ENCODE peak calls at places on chromosomes 11 and 22, in seven cellular contexts. One of them, this sample, is unnamed.
A peak's percentile ranks its signal among the peaks of the same experiment; 100 is the strongest.

GRCh38 chr11:47917643-47918369 is 62.6 kb upstream of the PTPRJ start:
- DNase-seq in HepG2: peak; percentile 20
- DNase-seq in GM12878: no peak
- DNase-seq in SK-N-SH: peak; percentile 67
- DNase-seq in HCT116: peak; percentile 85
- DNase-seq in H1: no peak
- DNase-seq in K562: peak; percentile 82
- DNase-seq in this sample: no peak

GRCh38 chr11:84558085-84558905 is 1068.8 kb downstream of the DLG2 start:
- DNase-seq in HepG2: peak; percentile 80
- DNase-seq in GM12878: no peak
- DNase-seq in SK-N-SH: peak; percentile 27
- DNase-seq in HCT116: peak; percentile 18
- DNase-seq in H1: no peak
- DNase-seq in K562: peak; percentile 29
- DNase-seq in this sample: peak; percentile 20

GRCh38 chr11:75150879-75151278 is at the start of gene SLCO2B1:
- DNase-seq in HepG2: no peak
- DNase-seq in GM12878: no peak
- DNase-seq in SK-N-SH: no peak
- DNase-seq in HCT116: no peak
- DNase-seq in H1: no peak
- DNase-seq in K562: no peak
- DNase-seq in this sample: no peak

GRCh38 chr11:76493626-76494539 is 49.1 kb downstream of the EMSY start:
- DNase-seq in HepG2: no peak
- DNase-seq in GM12878: no peak
- DNase-seq in SK-N-SH: no peak
- DNase-seq in HCT116: no peak
- DNase-seq in H1: no peak
- DNase-seq in K562: no peak
- DNase-seq in this sample: no peak

GRCh38 chr22:37237371-37238268 is 6.4 kb downstream of the RAC2 start:
- DNase-seq in HepG2: no peak
- DNase-seq in GM12878: no peak
- DNase-seq in SK-N-SH: peak; percentile 31
- DNase-seq in HCT116: no peak
- DNase-seq in H1: no peak
- DNase-seq in K562: no peak
- DNase-seq in this sample: no peak

GRCh38 chr11:78354741-78355705 is 62.6 kb downstream of the GAB2 start:
- DNase-seq in HepG2: no peak
- DNase-seq in GM12878: no peak
- DNase-seq in SK-N-SH: peak; percentile 34
- DNase-seq in HCT116: no peak
- DNase-seq in H1: no peak
- DNase-seq in K562: no peak
- DNase-seq in this sample: no peak

GRCh38 chr22:22086501-22087158 is 104.0 kb upstream of the TOP3B start:
- DNase-seq in HepG2: no peak
- DNase-seq in GM12878: no peak
- DNase-seq in SK-N-SH: no peak
- DNase-seq in HCT116: no peak
- DNase-seq in H1: no peak
- DNase-seq in K562: no peak
- DNase-seq in this sample: no peak

GRCh38 chr11:131894615-131895544 is 524.5 kb downstream of the NTM start:
- DNase-seq in HepG2: no peak
- DNase-seq in GM12878: no peak
- DNase-seq in SK-N-SH: no peak
- DNase-seq in HCT116: no peak
- DNase-seq in H1: no peak
- DNase-seq in K562: no peak
- DNase-seq in this sample: no peak

GRCh38 chr22:19607198-19608113 is 83.2 kb upstream of the CLDN5 start:
- DNase-seq in HepG2: no peak
- DNase-seq in GM12878: no peak
- DNase-seq in SK-N-SH: no peak
- DNase-seq in HCT116: no peak
- DNase-seq in H1: no peak
- DNase-seq in K562: no peak
- DNase-seq in this sample: no peak

GRCh38 chr11:35011389-35011788 is 95.0 kb downstream of the PDHX start:
- DNase-seq in HepG2: no peak
- DNase-seq in GM12878: no peak
- DNase-seq in SK-N-SH: no peak
- DNase-seq in HCT116: no peak
- DNase-seq in H1: no peak
- DNase-seq in K562: no peak
- DNase-seq in this sample: no peak

DNA sequence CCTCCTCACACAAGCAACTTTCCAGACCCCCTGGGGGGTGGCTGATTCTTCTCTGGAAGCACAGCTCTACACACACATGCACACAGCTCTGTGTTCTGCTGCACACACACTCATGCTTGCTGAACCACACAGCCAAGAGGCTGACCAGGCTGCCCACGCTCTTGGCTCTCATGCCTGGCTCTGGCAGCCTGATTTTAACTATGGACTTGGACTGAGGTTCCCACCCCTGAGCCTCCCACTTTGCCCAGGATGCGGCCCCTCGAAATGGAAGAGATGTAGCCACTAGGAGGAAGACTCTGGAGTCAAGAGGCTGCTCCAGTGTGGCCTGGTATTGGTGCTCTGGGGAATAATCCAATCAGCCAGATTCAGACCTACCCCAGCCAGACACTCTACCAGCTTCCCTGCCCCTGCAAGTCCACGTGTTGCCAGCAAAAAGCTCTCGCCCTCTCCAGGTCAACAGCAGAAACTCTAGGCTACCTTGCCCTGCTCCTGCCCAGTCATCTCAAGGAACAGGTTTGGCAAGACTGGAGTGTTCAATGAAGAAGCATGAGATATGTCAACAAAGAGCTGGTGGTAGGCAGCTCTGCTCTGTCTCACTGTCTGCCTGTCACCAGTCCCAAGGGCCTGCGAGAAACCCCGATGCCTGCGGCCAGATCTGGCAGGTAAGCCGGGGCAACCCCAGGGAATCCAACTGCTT is 8.8 kb upstream of the CASTOR1 start:
- DNase-seq in HepG2: no peak
- DNase-seq in GM12878: no peak
- DNase-seq in SK-N-SH: no peak
- DNase-seq in HCT116: no peak
- DNase-seq in H1: no peak
- DNase-seq in K562: no peak
- DNase-seq in this sample: no peak
- TF ChIP-seq CTCF in HepG2: no peak
- TF ChIP-seq CTCF in GM12878: no peak
- TF ChIP-seq CTCF in SK-N-SH: no peak
- TF ChIP-seq CTCF in HCT116: no peak
- TF ChIP-seq CTCF in H1: no peak
- TF ChIP-seq CTCF in K562: no peak
- TF ChIP-seq CTCF in this sample: no peak

GRCh38 chr11:65432133-65432650 is 9.6 kb downstream of the NEAT1 start:
- DNase-seq in HepG2: no peak
- DNase-seq in GM12878: no peak
- DNase-seq in SK-N-SH: no peak
- DNase-seq in HCT116: no peak
- DNase-seq in H1: no peak
- DNase-seq in K562: no peak
- DNase-seq in this sample: no peak
- H3K27ac ChIP-seq in HepG2: no peak overlapping the region
- H3K27ac ChIP-seq in GM12878: peak overlapping the region; percentile 100
- H3K27ac ChIP-seq in SK-N-SH: peak overlapping the region; percentile 100
- H3K27ac ChIP-seq in HCT116: no peak overlapping the region
- H3K27ac ChIP-seq in H1: no peak overlapping the region
- H3K27ac ChIP-seq in K562: no peak overlapping the region
- H3K27ac ChIP-seq in this sample: peak overlapping the region; percentile 100

DNA sequence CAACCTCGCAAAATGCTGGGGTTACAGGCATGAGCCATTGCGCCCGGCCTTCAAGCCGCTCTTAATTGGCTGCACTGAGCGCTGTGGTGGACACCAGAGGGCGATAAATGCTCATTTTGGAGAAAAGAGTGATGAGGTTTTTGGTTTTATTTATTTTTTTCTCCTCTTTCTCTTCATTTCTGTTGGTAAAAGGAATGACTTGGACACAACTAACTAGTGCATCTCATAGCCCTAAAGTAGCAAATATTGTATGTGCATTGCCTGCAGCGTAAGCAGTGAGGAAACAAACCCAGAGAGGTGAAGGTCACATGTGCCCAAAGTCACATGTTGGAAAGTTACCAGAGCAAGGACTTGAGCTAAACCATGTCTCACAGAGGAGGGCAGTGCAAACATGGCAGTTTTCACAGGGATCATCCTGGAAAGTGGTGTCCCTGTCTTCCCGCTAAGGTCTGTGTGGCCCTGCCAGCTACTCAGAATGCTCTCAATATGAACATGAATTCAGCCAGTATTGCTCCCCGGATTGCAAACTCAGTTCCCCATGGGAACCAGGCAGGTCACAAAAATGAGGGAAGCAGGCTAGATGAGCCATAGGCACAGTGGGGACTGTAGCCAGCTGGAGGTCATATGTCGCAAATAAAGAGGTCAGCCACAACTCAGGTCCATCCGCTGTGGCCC is 8.6 kb upstream of the CD82 start:
- DNase-seq in HepG2: peak; percentile 41
- DNase-seq in GM12878: peak; percentile 47
- DNase-seq in SK-N-SH: no peak
- DNase-seq in HCT116: peak; percentile 54
- DNase-seq in H1: no peak
- DNase-seq in K562: no peak
- DNase-seq in this sample: no peak
- TF ChIP-seq SIN3A in HepG2: no peak
- TF ChIP-seq SIN3A in GM12878: no peak
- TF ChIP-seq SIN3A in SK-N-SH: no peak
- TF ChIP-seq SIN3A in HCT116: no peak
- TF ChIP-seq SIN3A in H1: no peak
- TF ChIP-seq SIN3A in K562: no peak
- TF ChIP-seq SIN3A in this sample: no peak

GRCh38 chr11:117945047-117945820 is 16.0 kb upstream of the TMPRSS13 start:
- DNase-seq in HepG2: no peak
- DNase-seq in GM12878: no peak
- DNase-seq in SK-N-SH: peak; percentile 45
- DNase-seq in HCT116: no peak
- DNase-seq in H1: no peak
- DNase-seq in K562: no peak
- DNase-seq in this sample: no peak
- TF ChIP-seq CTCF in HepG2: no peak
- TF ChIP-seq CTCF in GM12878: no peak
- TF ChIP-seq CTCF in SK-N-SH: no peak
- TF ChIP-seq CTCF in HCT116: peak; percentile 24
- TF ChIP-seq CTCF in H1: peak; percentile 51
- TF ChIP-seq CTCF in K562: peak; percentile 32
- TF ChIP-seq CTCF in this sample: no peak

DNA sequence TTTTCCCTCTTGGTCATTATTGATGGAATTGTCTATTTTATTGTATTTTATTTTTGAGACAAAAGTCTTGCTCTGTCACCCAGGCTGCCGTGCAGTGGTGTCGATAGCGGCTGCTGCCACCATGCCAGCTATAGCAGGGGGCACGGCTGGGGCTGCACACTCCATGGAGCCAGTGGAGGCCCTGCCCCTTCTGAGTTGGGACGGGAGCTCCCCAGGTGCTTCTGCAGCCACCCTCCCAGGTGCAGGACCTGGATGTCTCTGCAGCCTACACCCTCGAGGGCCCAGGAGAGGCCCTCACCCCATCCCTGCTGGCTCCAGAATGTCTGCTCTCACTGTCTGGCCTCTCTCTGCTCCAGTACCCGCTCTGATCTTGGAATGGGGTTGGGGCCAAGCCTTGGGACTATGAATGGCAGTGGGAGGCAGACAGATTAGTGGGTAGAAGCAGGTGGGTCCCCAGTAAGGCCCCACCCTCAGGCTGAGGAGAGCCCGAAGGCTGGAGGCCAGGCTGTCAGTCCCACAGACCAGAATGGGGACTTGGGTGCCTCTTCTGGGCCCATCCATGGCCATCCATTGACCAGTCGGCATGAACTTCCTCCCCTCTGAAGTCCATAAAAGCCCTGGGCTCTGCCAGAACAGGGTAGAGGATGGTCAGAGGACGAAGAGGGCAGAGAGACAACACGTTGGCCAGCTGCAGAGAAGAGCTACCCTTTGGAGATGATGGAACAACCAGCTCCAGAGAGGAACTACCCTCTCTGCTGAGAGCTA is 49.6 kb upstream of the ATXN10 start:
- DNase-seq in HepG2: no peak
- DNase-seq in GM12878: no peak
- DNase-seq in SK-N-SH: no peak
- DNase-seq in HCT116: no peak
- DNase-seq in H1: no peak
- DNase-seq in K562: no peak
- DNase-seq in this sample: no peak
- H3K27ac ChIP-seq in HepG2: no peak overlapping the region
- H3K27ac ChIP-seq in GM12878: no peak overlapping the region
- H3K27ac ChIP-seq in SK-N-SH: no peak overlapping the region
- H3K27ac ChIP-seq in HCT116: no peak overlapping the region
- H3K27ac ChIP-seq in H1: no peak overlapping the region
- H3K27ac ChIP-seq in K562: no peak overlapping the region
- H3K27ac ChIP-seq in this sample: no peak overlapping the region